ENCODE peak calls at places on chromosomes 5 and 9, in four cellular contexts. F is AG04450, I is ascending aorta, Y is fibroblast of villous mesenchyme. P is an unnamed sample.

GRCh38 chr5:175797521-175798038 is 73.8 kb upstream of the CPLX2 start:
- DNase-seq in F (no peak), I (no peak), Y (peak), P (no peak)

GRCh38 chr5:40665902-40666301 is 13.8 kb upstream of the PTGER4 start:
- DNase-seq in F (no peak), I (no peak), Y (no peak), P (no peak)

GRCh38 chr5:124104344-124104743 is 592.4 kb downstream of the CSNK1G3 start:
- DNase-seq in F (no peak), I (no peak), Y (no peak), P (no peak)

GRCh38 chr5:170151105-170151831 is 45.6 kb downstream of the FOXI1 start:
- DNase-seq in F (no peak), I (peak), Y (no peak), P (no peak)

GRCh38 chr5:33612386-33612785 is 171.6 kb downstream of the TARS1 start:
- DNase-seq in F (peak), I (no peak), Y (no peak), P (no peak)

GRCh38 chr5:164649266-164649665 is 1143.8 kb downstream of the MAT2B start:
- DNase-seq in F (no peak), I (no peak), Y (no peak), P (no peak)

GRCh38 chr9:32413424-32413823 is 29.0 kb downstream of the ACO1 start:
- DNase-seq in F (no peak), I (no peak), Y (peak), P (no peak)

GRCh38 chr5:132677191-132677590 is 3.4 kb downstream of the IL4 start:
- DNase-seq in F (peak), I (peak), Y (peak), P (no peak)

GRCh38 chr9:136107155-136107952 is 11.3 kb downstream of the TMEM250 start:
- DNase-seq in F (no peak), I (no peak), Y (no peak), P (no peak)

GRCh38 chr9:136567651-136568287 is 21.9 kb upstream of the NOTCH1 start:
- DNase-seq in F (peak), I (peak), Y (peak), P (no peak)

GRCh38 chr5:129460121-129460950 is at the start of gene ADAMTS19:
- DNase-seq in F (no peak), I (no peak), Y (peak), P (no peak)

GRCh38 chr5:55935371-55935770 is 59.4 kb downstream of the IL6ST start:
- DNase-seq in F (no peak), I (no peak), Y (no peak), P (no peak)

GRCh38 chr9:21994526-21994995 is at the start of gene CDKN2B-AS1:
- DNase-seq in F (no peak), I (no peak), Y (peak), P (no peak)

GRCh38 chr5:14161825-14162556 is 18.8 kb downstream of the TRIO start:
- DNase-seq in F (no peak), I (no peak), Y (peak), P (no peak)

GRCh38 chr5:39202594-39203290 is 16.6 kb downstream of the FYB1 start:
- DNase-seq in F (no peak), I (no peak), Y (no peak), P (no peak)

GRCh38 chr9:125942111-125942510 is 194.9 kb downstream of the PBX3 start:
- DNase-seq in F (no peak), I (no peak), Y (no peak), P (no peak)

GRCh38 chr9:36874261-36874660 is 159.8 kb downstream of the PAX5 start:
- DNase-seq in F (no peak), I (no peak), Y (no peak), P (no peak)

GRCh38 chr9:101536938-101537337 is 3.3 kb downstream of the RNF20 start:
- DNase-seq in F (no peak), I (no peak), Y (peak), P (no peak)

GRCh38 chr5:86896916-86897315 is 279.2 kb downstream of the COX7C start:
- DNase-seq in F (no peak), I (no peak), Y (no peak), P (no peak)

GRCh38 chr5:168528521-168529360 is at the start of gene FBLL1:
- DNase-seq in F (no peak), I (no peak), Y (peak), P (no peak)

GRCh38 chr5:134215757-134216156 is 10.1 kb downstream of the PPP2CA start:
- DNase-seq in F (no peak), I (no peak), Y (no peak), P (no peak)

GRCh38 chr9:129139233-129139992 is 28.2 kb downstream of the PTPA start:
- DNase-seq in F (peak), I (peak), Y (peak), P (peak)

GRCh38 chr5:134146651-134147544 is 29.9 kb downstream of the SKP1 start:
- DNase-seq in F (no peak), I (no peak), Y (peak), P (no peak)

GRCh38 chr5:160439205-160439600 is 17.5 kb downstream of the PTTG1 start:
- DNase-seq in F (peak), I (peak), Y (peak), P (peak)
- TF ChIP-seq CTCF in F (peak), I (peak), Y (peak), P (no peak)

GRCh38 chr5:177455036-177455660 is 8.5 kb downstream of the PRR7 start:
- DNase-seq in F (no peak), I (peak), Y (peak), P (peak)

GRCh38 chr5:177457239-177458121 is 10.9 kb downstream of the PRR7 start:
- DNase-seq in F (peak), I (peak), Y (peak), P (no peak)

GRCh38 chr5:177455661-177456590 is 9.3 kb downstream of the PRR7 start:
- DNase-seq in F (peak), I (peak), Y (peak), P (peak)

GRCh38 chr5:177458122-177458681 is 11.6 kb downstream of the PRR7 start:
- DNase-seq in F (no peak), I (no peak), Y (no peak), P (no peak)

DNA sequence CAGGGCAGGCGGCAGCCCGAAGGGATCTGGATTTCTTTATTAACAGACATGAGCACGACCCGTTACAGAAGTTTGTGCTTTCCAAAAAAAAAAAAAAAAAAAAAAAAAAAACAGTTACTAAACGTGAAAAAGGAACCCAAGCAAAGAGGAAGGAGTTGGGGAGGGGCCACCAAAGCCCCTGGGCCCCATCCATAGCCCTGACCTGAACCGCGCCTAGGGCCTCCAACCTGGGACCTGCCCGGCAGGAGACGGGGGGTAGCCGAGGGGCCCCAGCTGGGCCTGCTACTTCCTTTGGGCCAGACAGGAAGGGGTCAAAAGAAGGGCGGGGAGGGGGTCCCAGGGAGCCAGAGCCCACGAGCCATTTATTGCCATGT is 10.0 kb downstream of the PRR7 start:
- DNase-seq in F (no peak), I (no peak), Y (no peak), P (no peak)
- TF ChIP-seq CTCF in F (no peak), I (no peak), Y (no peak), P (no peak)

GRCh38 chr9:124522121-124523098 is 15.2 kb upstream of the NR5A1 start:
- DNase-seq in F (no peak), I (no peak), Y (no peak), P (no peak)
- TF ChIP-seq CTCF in F (no peak), I (no peak), Y (no peak), P (no peak)

DNA sequence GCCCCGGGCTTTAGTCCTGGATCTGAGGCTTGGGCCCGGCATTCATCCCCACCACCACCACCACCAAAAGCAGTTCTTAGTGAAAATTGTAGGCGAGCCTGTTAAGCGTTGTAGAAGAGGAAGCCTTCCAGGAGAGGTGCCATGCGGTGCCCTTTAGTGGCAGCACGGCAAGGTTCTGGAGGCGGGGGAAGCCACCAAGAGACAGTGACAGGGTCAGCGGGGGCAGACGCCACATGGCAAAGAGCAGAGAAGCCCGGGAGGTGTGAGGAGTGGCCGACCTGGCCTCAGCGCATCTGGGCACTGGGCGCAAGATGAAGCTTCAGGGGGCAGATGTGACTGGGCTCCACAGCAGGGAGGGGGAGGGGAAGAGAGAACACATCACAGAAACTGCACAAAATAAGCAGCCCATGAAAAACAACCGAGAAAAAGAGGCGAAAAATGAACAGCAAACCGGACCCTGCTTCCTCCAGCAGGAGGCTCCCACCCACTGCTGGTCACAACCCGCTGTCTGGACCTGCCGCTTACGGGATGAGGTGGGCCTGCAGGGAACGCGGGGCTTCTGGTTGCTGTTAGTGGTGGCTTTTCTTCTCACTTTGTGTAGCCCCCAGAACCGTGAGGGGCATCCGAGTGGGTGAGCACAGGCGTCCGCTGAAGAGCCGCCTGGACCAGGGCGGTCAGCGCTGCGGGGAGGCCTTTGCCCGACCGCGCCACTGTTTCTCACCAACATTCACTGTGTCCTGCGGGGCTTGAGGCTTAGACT is 4.3 kb downstream of the LRRC14B start:
- DNase-seq in F (no peak), I (no peak), Y (no peak), P (no peak)
- TF ChIP-seq CTCF in F (peak), I (no peak), Y (no peak), P (no peak)

DNA sequence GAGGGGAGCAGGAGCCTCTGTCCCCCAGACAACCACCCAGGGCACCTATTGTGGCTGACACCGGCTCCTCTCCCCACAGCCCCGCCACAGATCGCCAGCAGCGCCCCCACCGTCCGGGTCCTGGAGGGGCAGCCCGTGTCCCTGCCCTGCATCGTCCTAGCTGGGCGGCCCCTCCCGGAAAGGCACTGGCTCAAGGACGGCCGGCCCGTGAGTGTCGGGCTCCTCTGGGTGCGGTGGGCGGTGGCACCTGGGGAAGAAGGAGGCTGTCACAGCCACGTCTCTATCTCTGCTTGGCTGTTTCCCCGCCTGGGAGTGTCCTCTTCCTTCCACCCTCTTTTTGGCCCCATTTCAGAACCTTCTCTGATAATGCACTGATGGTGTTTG is 55.1 kb downstream of the HMCN2 start:
- DNase-seq in F (no peak), I (no peak), Y (no peak), P (no peak)
- TF ChIP-seq CTCF in F (no peak), I (no peak), Y (no peak), P (no peak)

GRCh38 chr5:60161340-60161934 is 267.9 kb upstream of the PDE4D start:
- DNase-seq in F (no peak), I (no peak), Y (peak), P (no peak)
- TF ChIP-seq CTCF in F (peak), I (no peak), Y (peak), P (no peak)

GRCh38 chr5:152560508-152561137 is 155.5 kb upstream of the NMUR2 start:
- DNase-seq in F (no peak), I (peak), Y (peak), P (peak)
- TF ChIP-seq CTCF in F (peak), I (peak), Y (peak), P (no peak)

GRCh38 chr9:698937-699336 is 142.6 kb upstream of the DMRT1 start:
- DNase-seq in F (no peak), I (no peak), Y (peak), P (no peak)

GRCh38 chr9:694499-695154 is 146.9 kb upstream of the DMRT1 start:
- DNase-seq in F (peak), I (peak), Y (peak), P (no peak)

GRCh38 chr9:698276-698675 is 143.2 kb upstream of the DMRT1 start:
- DNase-seq in F (no peak), I (no peak), Y (peak), P (no peak)

GRCh38 chr9:695252-695651 is 146.2 kb upstream of the DMRT1 start:
- DNase-seq in F (no peak), I (no peak), Y (no peak), P (no peak)

DNA sequence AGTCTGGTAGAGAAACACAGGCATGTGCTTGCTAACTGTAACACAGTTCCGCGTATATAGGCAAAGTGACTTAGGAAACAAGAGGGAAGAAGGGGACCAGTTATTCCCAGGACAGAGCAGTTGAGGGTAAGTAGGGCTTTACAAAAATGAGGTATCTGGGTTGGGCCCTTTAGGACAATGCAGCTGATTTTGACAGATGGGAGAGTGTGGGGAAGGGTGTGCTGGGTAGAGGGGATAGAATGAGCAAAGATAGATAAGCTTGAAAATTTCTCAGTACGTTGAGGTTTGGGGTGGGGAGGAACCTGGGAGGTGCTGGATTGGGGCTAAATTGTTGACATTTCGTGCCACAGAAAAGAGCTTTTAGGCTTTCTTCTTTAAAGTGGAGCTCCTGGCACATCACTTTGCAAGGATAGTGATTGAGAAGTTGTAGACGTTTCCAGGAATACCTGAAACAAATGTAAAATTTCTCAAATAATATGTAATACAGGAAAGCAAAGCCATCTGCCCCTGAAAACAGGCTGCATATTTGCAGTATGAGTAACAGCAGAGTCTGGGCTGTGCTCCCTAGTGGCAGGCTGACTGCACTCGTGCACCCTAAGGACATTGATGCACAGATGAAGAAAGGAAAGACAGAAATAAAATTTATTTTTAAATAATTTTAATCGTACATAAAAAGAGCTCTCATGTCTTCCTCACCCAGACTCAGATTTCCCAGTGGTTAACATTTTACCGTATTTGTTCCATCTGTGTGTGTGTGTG is 145.0 kb upstream of the DMRT1 start:
- DNase-seq in F (no peak), I (peak), Y (peak), P (no peak)
- TF ChIP-seq CTCF in F (peak), I (no peak), Y (peak), P (no peak)